ENCODE peak calls at places on chromosomes 11 and 22, in four cellular contexts. One of them, this sample, is unnamed.

GRCh38 chr11:9687736-9688494 is 24.0 kb downstream of the SWAP70 start:
- DNase-seq in lower lobe of right lung: no peak
- DNase-seq in colonic mucosa: no peak
- DNase-seq in keratinocyte: no peak
- DNase-seq in this sample: no peak

GRCh38 chr11:89052220-89052619 is 13.6 kb downstream of the GRM5 start:
- DNase-seq in colonic mucosa: no peak
- DNase-seq in keratinocyte: no peak
- DNase-seq in lower lobe of right lung: no peak
- DNase-seq in this sample: no peak

GRCh38 chr11:100753144-100753543 is 66.1 kb downstream of the ARHGAP42 start:
- DNase-seq in colonic mucosa: peak; percentile 41
- DNase-seq in keratinocyte: peak; percentile 28
- DNase-seq in lower lobe of right lung: no peak
- DNase-seq in this sample: no peak

GRCh38 chr22:21876486-21877176 is 9.2 kb upstream of the MAPK1 start:
- DNase-seq in keratinocyte: no peak
- DNase-seq in lower lobe of right lung: no peak
- DNase-seq in colonic mucosa: no peak
- DNase-seq in this sample: no peak

GRCh38 chr11:66155387-66156073 is 85.5 kb downstream of the PACS1 start:
- DNase-seq in lower lobe of right lung: no peak
- DNase-seq in colonic mucosa: no peak
- DNase-seq in keratinocyte: no peak
- DNase-seq in this sample: no peak

GRCh38 chr11:87463486-87464102 is 425.9 kb downstream of the TMEM135 start:
- DNase-seq in keratinocyte: peak; percentile 9
- DNase-seq in lower lobe of right lung: no peak
- DNase-seq in colonic mucosa: no peak
- DNase-seq in this sample: no peak

GRCh38 chr22:23781533-23781932 is 5.2 kb upstream of the SMARCB1 start:
- DNase-seq in lower lobe of right lung: no peak
- DNase-seq in colonic mucosa: no peak
- DNase-seq in keratinocyte: peak; percentile 70
- DNase-seq in this sample: no peak

GRCh38 chr11:22690891-22691290 is 24.5 kb downstream of the GAS2 start:
- DNase-seq in keratinocyte: no peak
- DNase-seq in lower lobe of right lung: no peak
- DNase-seq in colonic mucosa: no peak
- DNase-seq in this sample: no peak

GRCh38 chr22:30224161-30224857 is 22.2 kb downstream of the LIF start:
- DNase-seq in keratinocyte: peak; percentile 73
- DNase-seq in colonic mucosa: no peak
- DNase-seq in lower lobe of right lung: no peak
- DNase-seq in this sample: no peak

GRCh38 chr11:47272706-47273105 is 2.8 kb downstream of the MADD start:
- DNase-seq in keratinocyte: no peak
- DNase-seq in colonic mucosa: no peak
- DNase-seq in lower lobe of right lung: no peak
- DNase-seq in this sample: no peak

GRCh38 chr22:50508897-50509296 is 873 bp downstream of the NCAPH2 start:
- DNase-seq in keratinocyte: no peak
- DNase-seq in colonic mucosa: no peak
- DNase-seq in lower lobe of right lung: no peak
- DNase-seq in this sample: no peak

GRCh38 chr11:84747871-84748270 is 879.3 kb downstream of the DLG2 start:
- DNase-seq in lower lobe of right lung: no peak
- DNase-seq in colonic mucosa: no peak
- DNase-seq in keratinocyte: no peak
- DNase-seq in this sample: no peak

GRCh38 chr11:77188912-77189491 is 61.0 kb downstream of the MYO7A start:
- DNase-seq in colonic mucosa: peak; percentile 68
- DNase-seq in lower lobe of right lung: peak; percentile 39
- DNase-seq in keratinocyte: no peak
- DNase-seq in this sample: no peak

GRCh38 chr11:105282658-105283057 is 143.1 kb upstream of the CARD18 start:
- DNase-seq in keratinocyte: no peak
- DNase-seq in lower lobe of right lung: no peak
- DNase-seq in colonic mucosa: no peak
- DNase-seq in this sample: no peak

GRCh38 chr22:40597541-40598453 is 38.7 kb downstream of the MRTFA start:
- DNase-seq in colonic mucosa: no peak
- DNase-seq in lower lobe of right lung: no peak
- DNase-seq in keratinocyte: peak; percentile 23
- DNase-seq in this sample: no peak

GRCh38 chr22:19002684-19003038 is 66.6 kb upstream of the PRODH start:
- DNase-seq in lower lobe of right lung: no peak
- DNase-seq in keratinocyte: no peak
- DNase-seq in colonic mucosa: no peak
- DNase-seq in this sample: no peak

GRCh38 chr11:88478136-88478785 is 140.7 kb upstream of the CTSC start:
- DNase-seq in colonic mucosa: no peak
- DNase-seq in keratinocyte: no peak
- DNase-seq in lower lobe of right lung: no peak
- DNase-seq in this sample: no peak

GRCh38 chr11:33699515-33700424 is 856 bp downstream of the C11orf91 start:
- DNase-seq in keratinocyte: no peak
- DNase-seq in lower lobe of right lung: peak; percentile 64
- DNase-seq in colonic mucosa: peak; percentile 82
- DNase-seq in this sample: no peak

GRCh38 chr11:34269031-34269430 is 88.8 kb downstream of the ABTB2 start:
- DNase-seq in keratinocyte: no peak
- DNase-seq in lower lobe of right lung: no peak
- DNase-seq in colonic mucosa: no peak
- DNase-seq in this sample: no peak

GRCh38 chr11:1920909-1921575 is 1.5 kb downstream of the TNNT3 start:
- DNase-seq in keratinocyte: no peak
- DNase-seq in colonic mucosa: peak; percentile 15
- DNase-seq in lower lobe of right lung: no peak
- DNase-seq in this sample: no peak

GRCh38 chr11:75355051-75355450 is 3.6 kb upstream of the ARRB1 start:
- DNase-seq in keratinocyte: no peak
- DNase-seq in lower lobe of right lung: no peak
- DNase-seq in colonic mucosa: no peak
- DNase-seq in this sample: no peak

GRCh38 chr11:75350743-75351540 is 519 bp downstream of the ARRB1 start:
- DNase-seq in keratinocyte: peak; percentile 77
- DNase-seq in lower lobe of right lung: peak; percentile 81
- DNase-seq in colonic mucosa: peak; percentile 72
- DNase-seq in this sample: no peak

GRCh38 chr11:75351541-75352416 is at the start of gene ARRB1:
- DNase-seq in colonic mucosa: peak; percentile 80
- DNase-seq in keratinocyte: no peak
- DNase-seq in lower lobe of right lung: peak; percentile 88
- DNase-seq in this sample: no peak

GRCh38 chr11:75350122-75350742 is 1.2 kb downstream of the ARRB1 start:
- DNase-seq in lower lobe of right lung: no peak
- DNase-seq in keratinocyte: no peak
- DNase-seq in colonic mucosa: no peak
- DNase-seq in this sample: no peak

GRCh38 chr11:75352417-75353206 is 1.2 kb upstream of the ARRB1 start:
- DNase-seq in colonic mucosa: no peak
- DNase-seq in lower lobe of right lung: peak; percentile 90
- DNase-seq in keratinocyte: no peak
- DNase-seq in this sample: no peak
- H3K4me3 ChIP-seq in colonic mucosa: peak overlapping the region; percentile 65
- H3K4me3 ChIP-seq in lower lobe of right lung: peak overlapping the region; percentile 97
- H3K4me3 ChIP-seq in keratinocyte: no peak overlapping the region
- H3K4me3 ChIP-seq in this sample: peak overlapping the region; percentile 53

DNA sequence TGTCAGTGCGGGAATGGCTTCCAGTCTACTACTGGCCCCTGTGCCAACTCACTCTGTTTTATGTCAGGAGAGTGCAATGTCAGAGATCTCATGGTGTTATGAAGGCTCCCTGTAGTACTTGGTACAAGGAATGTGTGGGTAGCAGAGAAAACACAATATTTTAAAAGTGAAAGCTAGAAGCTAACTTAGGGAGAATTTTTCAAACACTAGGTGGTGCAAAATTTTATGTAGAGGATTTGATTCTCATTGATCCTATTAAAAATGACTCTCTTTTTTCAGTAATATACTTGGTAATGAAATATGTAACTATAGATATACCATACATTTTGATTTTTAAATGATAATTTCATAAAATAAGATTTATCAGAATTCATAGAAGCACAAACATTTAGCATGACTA is 134.7 kb downstream of the JRKL start:
- DNase-seq in colonic mucosa: no peak
- DNase-seq in lower lobe of right lung: no peak
- DNase-seq in keratinocyte: no peak
- DNase-seq in this sample: no peak
- TF ChIP-seq CTCF in colonic mucosa: no peak
- TF ChIP-seq CTCF in lower lobe of right lung: peak; percentile 7
- TF ChIP-seq CTCF in keratinocyte: no peak
- TF ChIP-seq CTCF in this sample: peak; percentile 2

DNA sequence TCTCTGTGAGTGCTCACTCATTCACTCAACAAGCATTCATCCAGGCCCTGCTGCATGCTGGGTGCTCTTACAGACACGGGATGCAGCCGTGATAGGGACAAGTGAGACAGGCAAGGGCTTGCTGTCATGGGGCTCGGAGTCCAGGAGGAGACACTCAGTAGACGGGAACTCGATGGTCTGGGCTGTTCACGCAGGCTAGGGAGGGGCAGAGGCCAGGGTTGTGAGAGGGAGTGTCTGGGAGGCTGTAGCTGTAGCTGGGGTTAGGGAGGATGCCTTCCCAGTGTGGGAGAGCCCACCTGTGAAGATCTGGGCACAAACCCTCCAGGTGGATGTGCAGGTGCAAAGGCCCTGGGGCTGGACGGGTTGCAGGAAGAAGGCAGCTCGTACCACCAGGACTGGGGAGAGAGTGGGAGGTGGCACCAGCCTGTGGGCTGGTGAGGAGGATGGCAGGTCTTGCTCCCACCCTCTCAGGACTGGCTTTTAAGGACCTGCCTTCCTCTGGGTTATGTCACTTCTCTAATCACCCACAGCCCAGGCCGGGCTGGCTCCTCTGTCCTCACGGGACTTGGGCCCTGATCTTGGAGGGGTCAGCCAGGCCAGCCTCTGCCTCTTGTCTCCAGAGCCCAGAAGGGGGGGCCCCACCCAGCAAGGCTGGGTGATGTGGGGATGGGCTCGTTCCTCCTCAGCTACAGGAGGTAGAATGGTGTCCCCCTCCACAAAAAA is 24.1 kb downstream of the FGF4 start:
- DNase-seq in colonic mucosa: no peak
- DNase-seq in lower lobe of right lung: no peak
- DNase-seq in keratinocyte: no peak
- DNase-seq in this sample: no peak
- H3K27me3 ChIP-seq in colonic mucosa: no peaks in the 10 kb centered on the region
- H3K27me3 ChIP-seq in lower lobe of right lung: peaks cover 10% of the 10 kb centered on the region
- H3K27me3 ChIP-seq in keratinocyte: peaks cover 17% of the 10 kb centered on the region
- H3K27me3 ChIP-seq in this sample: peaks cover 10% of the 10 kb centered on the region

DNA sequence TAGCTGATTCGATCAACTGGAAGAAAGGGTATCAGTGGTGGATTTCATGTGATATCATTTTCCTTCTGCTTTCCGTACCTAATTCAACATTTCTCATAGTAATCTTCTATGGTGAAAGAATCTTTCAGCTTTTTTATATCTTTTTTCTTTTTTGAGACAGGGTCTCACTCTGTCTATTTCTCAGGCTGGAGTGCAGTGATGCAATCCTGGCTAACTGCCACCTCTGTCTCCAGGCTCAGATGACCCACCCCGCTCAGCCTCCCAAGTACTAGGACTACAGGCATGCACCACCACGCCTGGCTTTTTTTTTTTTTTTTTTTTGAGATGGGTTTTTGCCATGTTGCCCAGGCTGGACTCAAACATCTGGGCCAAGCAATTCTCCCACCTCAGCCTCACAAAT is 18.6 kb upstream of the CHORDC1 start:
- DNase-seq in keratinocyte: no peak
- DNase-seq in lower lobe of right lung: no peak
- DNase-seq in colonic mucosa: no peak
- DNase-seq in this sample: no peak
- H3K4me3 ChIP-seq in keratinocyte: no peak overlapping the region
- H3K4me3 ChIP-seq in lower lobe of right lung: no peak overlapping the region
- H3K4me3 ChIP-seq in colonic mucosa: no peak overlapping the region
- H3K4me3 ChIP-seq in this sample: no peak overlapping the region

GRCh38 chr11:61891331-61892084 is at the start of gene FADS3:
- DNase-seq in keratinocyte: no peak
- DNase-seq in colonic mucosa: peak; percentile 91
- DNase-seq in lower lobe of right lung: peak; percentile 90
- DNase-seq in this sample: no peak

GRCh38 chr11:61890536-61891330 is 612 bp downstream of the FADS3 start:
- DNase-seq in keratinocyte: no peak
- DNase-seq in lower lobe of right lung: peak; percentile 74
- DNase-seq in colonic mucosa: peak; percentile 36
- DNase-seq in this sample: peak; percentile 57

GRCh38 chr11:61893981-61894380 is 2.6 kb upstream of the FADS3 start:
- DNase-seq in keratinocyte: no peak
- DNase-seq in colonic mucosa: no peak
- DNase-seq in lower lobe of right lung: no peak
- DNase-seq in this sample: no peak

GRCh38 chr11:61889831-61890230 is 1.5 kb downstream of the FADS3 start:
- DNase-seq in keratinocyte: no peak
- DNase-seq in colonic mucosa: no peak
- DNase-seq in lower lobe of right lung: no peak
- DNase-seq in this sample: no peak

DNA sequence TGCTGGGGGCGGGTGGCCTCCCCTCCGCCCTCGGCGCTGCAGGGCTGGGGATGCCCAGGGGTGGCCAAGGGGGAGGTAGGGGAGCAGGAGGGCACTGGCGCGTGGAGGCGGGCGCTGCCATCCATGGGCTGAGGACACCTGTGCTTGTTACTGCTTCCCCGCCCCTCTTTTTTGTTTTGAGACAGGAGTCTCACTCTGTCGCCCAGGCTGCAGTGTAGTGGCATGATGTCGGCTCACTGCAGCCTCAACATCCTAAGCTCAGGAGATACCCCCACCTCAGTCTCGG is 683 bp upstream of the FADS3 start:
- DNase-seq in colonic mucosa: no peak
- DNase-seq in lower lobe of right lung: no peak
- DNase-seq in keratinocyte: no peak
- DNase-seq in this sample: no peak
- TF ChIP-seq CTCF in colonic mucosa: no peak
- TF ChIP-seq CTCF in lower lobe of right lung: no peak
- TF ChIP-seq CTCF in keratinocyte: no peak
- TF ChIP-seq CTCF in this sample: peak; percentile 9

GRCh38 chr11:79047980-79048379 is 392.9 kb downstream of the TENM4 start:
- DNase-seq in lower lobe of right lung: no peak
- DNase-seq in colonic mucosa: no peak
- DNase-seq in keratinocyte: no peak
- DNase-seq in this sample: no peak
- H3K27me3 ChIP-seq in lower lobe of right lung: peaks cover 4% of the 10 kb centered on the region
- H3K27me3 ChIP-seq in colonic mucosa: no peaks in the 10 kb centered on the region
- H3K27me3 ChIP-seq in keratinocyte: no peaks in the 10 kb centered on the region
- H3K27me3 ChIP-seq in this sample: no peaks in the 10 kb centered on the region

DNA sequence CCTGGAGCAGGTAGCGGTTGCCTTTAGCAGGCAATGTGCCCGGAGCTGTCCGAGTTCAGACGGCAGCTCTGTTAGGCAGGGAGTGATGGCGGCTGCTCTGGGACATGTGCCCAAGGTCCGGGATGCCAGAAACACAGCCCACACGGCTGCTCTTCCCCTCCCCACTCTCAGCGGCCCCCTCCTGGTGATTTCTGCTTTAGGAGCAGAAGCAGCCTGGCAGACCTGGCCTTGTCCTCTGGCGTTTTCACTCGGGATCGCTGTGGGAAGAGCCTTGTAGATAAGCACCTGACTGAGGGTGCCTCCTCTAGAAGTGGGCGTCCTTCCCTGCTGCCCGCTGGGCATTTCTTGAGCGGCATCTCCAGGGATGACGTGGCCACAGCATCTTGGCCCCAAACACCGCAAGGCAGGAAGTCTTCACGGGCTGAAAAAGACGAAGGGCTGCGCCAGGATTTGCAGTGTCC is 392.2 kb downstream of the TBC1D22A start:
- DNase-seq in keratinocyte: no peak
- DNase-seq in colonic mucosa: no peak
- DNase-seq in lower lobe of right lung: no peak
- DNase-seq in this sample: no peak
- H3K4me3 ChIP-seq in keratinocyte: no peak overlapping the region
- H3K4me3 ChIP-seq in colonic mucosa: no peak overlapping the region
- H3K4me3 ChIP-seq in lower lobe of right lung: peak overlapping the region; percentile 3
- H3K4me3 ChIP-seq in this sample: no peak overlapping the region

This sample was measured in kidney epithelial cell.